ENCODE peak calls at places on chromosomes 2 and 18, in ten cellular contexts. E is AML-193; O is dorsolateral prefrontal cortex; G is kidney epithelial cell; D is stimulated activated naive B cell treated with anti-CD40 and anti-IgM and Interleukin-4, amounts not matched to agents 10 μg/mL and 1 μg/mL and 100 μg/mL, for 72 hours; B is NCI-H2081 treated with DMSO at 0.1 percent for 48 hours; P is nephron progenitor cell; S is astrocyte of the spinal cord; W is CD4-positive, alpha-beta T cell; H is tibial artery. N is an unnamed sample.
A peak's percentile ranks its signal among the peaks of the same experiment; 100 is the strongest.

GRCh38 chr2:121608367-121608766 is 40.9 kb downstream of the CLASP1 start:
- DNase-seq in S (peak; percentile 18), O (no peak), H (no peak), P (no peak), B (no peak), W (no peak), G (no peak), D (no peak), E (no peak), N (no peak)

GRCh38 chr2:100621371-100621910 is 58.6 kb downstream of the PDCL3 start:
- DNase-seq in E (no peak), H (no peak), P (no peak), G (no peak), B (no peak), S (no peak), W (no peak), O (no peak), D (no peak), N (no peak)

GRCh38 chr2:33583194-33583938 is 15.7 kb downstream of the FAM98A start:
- DNase-seq in P (peak; percentile 25), S (peak; percentile 62), E (peak; percentile 51), G (no peak), D (peak; percentile 8), B (no peak), O (no peak), W (peak; percentile 1), H (peak; percentile 42), N (no peak)

GRCh38 chr2:119706196-119706595 is 27.2 kb downstream of the TMEM177 start:
- DNase-seq in S (no peak), D (no peak), O (no peak), B (no peak), E (no peak), P (no peak), G (no peak), H (no peak), W (no peak), N (no peak)

GRCh38 chr2:127134235-127134634 is 27.3 kb upstream of the BIN1 start:
- DNase-seq in P (no peak), G (no peak), B (no peak), S (no peak), E (no peak), O (no peak), W (no peak), H (no peak), D (no peak), N (no peak)

GRCh38 chr2:237304763-237305514 is 109.0 kb downstream of the COL6A3 start:
- DNase-seq in E (no peak), P (no peak), S (peak; percentile 93), D (no peak), B (no peak), O (no peak), H (no peak), W (no peak), G (no peak), N (no peak)

GRCh38 chr2:192267484-192267883 is 72.8 kb upstream of the TMEFF2 start:
- DNase-seq in O (no peak), W (no peak), E (peak; percentile 44), H (no peak), G (no peak), D (no peak), P (no peak), S (peak; percentile 86), B (no peak), N (no peak)

GRCh38 chr2:125730921-125731320 is 925.0 kb upstream of the GYPC start:
- DNase-seq in B (no peak), E (no peak), P (no peak), H (no peak), W (no peak), D (no peak), O (no peak), S (no peak), G (peak; percentile 51), N (no peak)

GRCh38 chr2:231696004-231696367 is 12.3 kb upstream of the PTMA start:
- DNase-seq in P (no peak), W (no peak), S (no peak), E (no peak), D (no peak), G (no peak), H (peak; percentile 77), B (no peak), O (no peak), N (no peak)

GRCh38 chr2:74881176-74881575 is 47.2 kb downstream of the HK2 start:
- DNase-seq in O (no peak), B (no peak), W (no peak), H (no peak), G (no peak), D (no peak), E (no peak), S (no peak), P (no peak), N (no peak)

GRCh38 chr2:89767581-89768435 is 1076.3 kb downstream of the RPIA start:
- DNase-seq in E (no peak), G (no peak), P (no peak), S (no peak), W (no peak), H (peak; percentile 17), O (no peak), D (no peak), B (no peak), N (no peak)

GRCh38 chr2:133736674-133737073 is 168.4 kb upstream of the NCKAP5 start:
- DNase-seq in S (no peak), B (no peak), P (no peak), W (no peak), O (no peak), G (no peak), D (no peak), H (no peak), E (no peak), N (no peak)

GRCh38 chr2:120498576-120499394 is 152.8 kb downstream of the INHBB start:
- DNase-seq in D (no peak), G (no peak), H (no peak), O (no peak), S (no peak), B (no peak), E (no peak), P (no peak), W (no peak), N (no peak)

GRCh38 chr2:157427922-157428303 is 16.0 kb downstream of the CYTIP start:
- DNase-seq in B (no peak), P (no peak), H (no peak), O (no peak), S (no peak), G (no peak), W (no peak), E (no peak), D (no peak), N (no peak)

GRCh38 chr2:239208470-239209180 is 192.2 kb downstream of the HDAC4 start:
- DNase-seq in E (no peak), B (no peak), P (no peak), G (no peak), S (no peak), W (no peak), D (no peak), H (no peak), O (no peak), N (peak; percentile 1)

GRCh38 chr2:105950521-105951389 is 206.0 kb downstream of the NCK2 start:
- DNase-seq in S (peak; percentile 3), O (no peak), G (no peak), W (no peak), D (no peak), B (no peak), P (no peak), E (no peak), H (no peak), N (no peak)

GRCh38 chr18:32956591-32957310 is 183.9 kb upstream of the KLHL14 start:
- DNase-seq in P (no peak), B (no peak), E (no peak), S (peak; percentile 85), D (no peak), O (no peak), H (no peak), W (no peak), G (no peak), N (no peak)

GRCh38 chr2:31251851-31252250 is 17.9 kb downstream of the EHD3 start:
- DNase-seq in H (no peak), W (no peak), S (no peak), D (no peak), E (no peak), B (no peak), G (no peak), P (no peak), O (no peak), N (no peak)

GRCh38 chr2:105683145-105683544 is 61.6 kb upstream of the NCK2 start:
- DNase-seq in H (no peak), G (no peak), O (no peak), S (no peak), E (no peak), P (no peak), B (no peak), W (no peak), D (no peak), N (no peak)

GRCh38 chr2:224883172-224883516 is 159.1 kb downstream of the DOCK10 start:
- DNase-seq in H (no peak), P (no peak), G (no peak), D (no peak), S (no peak), E (no peak), W (no peak), O (no peak), B (no peak), N (no peak)

GRCh38 chr2:16553222-16553621 is 112.4 kb downstream of the CYRIA start:
- DNase-seq in E (peak; percentile 47), D (no peak), O (peak; percentile 24), B (no peak), W (no peak), S (peak; percentile 42), G (peak; percentile 12), P (peak; percentile 27), H (peak; percentile 26), N (no peak)

GRCh38 chr2:220510668-220511067 is 883.2 kb downstream of the SLC4A3 start:
- DNase-seq in B (no peak), E (no peak), O (no peak), W (no peak), H (no peak), S (no peak), D (no peak), P (no peak), G (no peak), N (no peak)

GRCh38 chr2:26011990-26012856 is 21.7 kb upstream of the RAB10 start:
- DNase-seq in H (no peak), P (no peak), S (peak; percentile 25), G (no peak), O (no peak), D (no peak), W (no peak), E (peak; percentile 11), B (no peak), N (no peak)

GRCh38 chr2:106885326-106885725 is 641 bp downstream of the ST6GAL2 start:
- DNase-seq in S (peak; percentile 41), O (no peak), E (no peak), D (no peak), H (no peak), P (no peak), B (no peak), G (no peak), W (no peak), N (no peak)

GRCh38 chr2:64859208-64860161 is 129.7 kb upstream of the SLC1A4 start:
- DNase-seq in P (peak; percentile 83), O (peak; percentile 26), D (no peak), H (peak; percentile 91), B (no peak), E (no peak), S (peak; percentile 92), G (no peak), W (no peak), N (no peak)

GRCh38 chr2:200618590-200619021 is 32.8 kb downstream of the AOX1 start:
- DNase-seq in W (no peak), O (no peak), E (peak; percentile 55), B (no peak), H (no peak), S (peak; percentile 74), P (no peak), G (no peak), D (no peak), N (no peak)

GRCh38 chr18:27062802-27063201 is 122.3 kb downstream of the CHST9 start:
- DNase-seq in S (no peak), P (no peak), W (no peak), G (peak; percentile 44), D (no peak), B (no peak), O (no peak), H (no peak), E (no peak), N (no peak)

GRCh38 chr18:75407468-75408437 is 19.8 kb downstream of the SMIM21 start:
- DNase-seq in S (peak; percentile 32), W (no peak), B (no peak), H (no peak), P (peak; percentile 25), G (no peak), E (no peak), O (no peak), D (no peak), N (no peak)